ENCODE peak calls at places on chromosomes 16 and 17, in five cellular contexts. K is neural progenitor cell, U is tibial artery, J is tibial nerve, H is K562. I is an unnamed sample.

GRCh38 chr17:72417627-72418026 is 296.8 kb downstream of the SOX9 start:
- DNase-seq in K (no peak), U (no peak), J (no peak), H (no peak), I (no peak)

GRCh38 chr16:69031877-69032301 is 73.6 kb upstream of the HAS3 start:
- DNase-seq in K (no peak), U (no peak), J (no peak), H (no peak), I (no peak)

GRCh38 chr16:84165746-84166145 is 20.6 kb downstream of the DNAAF1 start:
- DNase-seq in K (no peak), U (no peak), J (no peak), H (no peak), I (no peak)

GRCh38 chr17:8005357-8005756 is 2.9 kb downstream of the GUCY2D start:
- DNase-seq in K (no peak), U (no peak), J (no peak), H (no peak), I (no peak)

GRCh38 chr17:30570596-30571265 is 93.5 kb downstream of the GOSR1 start:
- DNase-seq in K (peak; percentile 30), U (no peak), J (no peak), H (no peak), I (no peak)

GRCh38 chr17:28716740-28717577 is 709 bp downstream of the RAB34 start:
- DNase-seq in K (peak; percentile 78), U (peak; percentile 75), J (no peak), H (no peak), I (peak; percentile 69)

GRCh38 chr17:36188891-36189306 is 7.7 kb downstream of the CCL3L1 start:
- DNase-seq in K (no peak), U (no peak), J (no peak), H (no peak), I (no peak)

GRCh38 chr16:81634380-81635121 is 144.5 kb upstream of the PLCG2 start:
- DNase-seq in K (peak; percentile 81), U (no peak), J (no peak), H (peak; percentile 85), I (no peak)

GRCh38 chr17:65553009-65553645 is 8.3 kb downstream of the AXIN2 start:
- DNase-seq in K (no peak), U (no peak), J (no peak), H (no peak), I (no peak)

GRCh38 chr16:76598498-76598897 is 321.3 kb downstream of the CNTNAP4 start:
- DNase-seq in K (no peak), U (no peak), J (no peak), H (no peak), I (no peak)

GRCh38 chr17:50961282-50962220 is 95.4 kb upstream of the TOB1 start:
- DNase-seq in K (no peak), U (no peak), J (no peak), H (no peak), I (no peak)

GRCh38 chr16:64159986-64160385 is 961.9 kb downstream of the CDH11 start:
- DNase-seq in K (no peak), U (no peak), J (no peak), H (no peak), I (no peak)

GRCh38 chr16:29804455-29805231 is 1.7 kb upstream of the MAZ start:
- DNase-seq in K (peak; percentile 43), U (peak; percentile 84), J (peak; percentile 30), H (peak; percentile 42), I (peak; percentile 66)

GRCh38 chr17:16492613-16493290 is 759 bp upstream of the LRRC75A start:
- DNase-seq in K (no peak), U (no peak), J (no peak), H (no peak), I (no peak)

GRCh38 chr17:40281663-40282062 is 6.0 kb upstream of the CDC6 start:
- DNase-seq in K (no peak), U (no peak), J (no peak), H (no peak), I (no peak)

GRCh38 chr17:13346081-13346533 is 255.6 kb downstream of the HS3ST3A1 start:
- DNase-seq in K (no peak), U (no peak), J (no peak), H (peak; percentile 47), I (no peak)

GRCh38 chr16:2026461-2027023 is at the start of gene NHERF2:
- DNase-seq in K (peak; percentile 74), U (no peak), J (no peak), H (peak; percentile 59), I (no peak)

GRCh38 chr17:82300707-82301270 is 16.6 kb downstream of the CD7 start:
- DNase-seq in K (peak; percentile 72), U (no peak), J (no peak), H (no peak), I (peak; percentile 71)
- H3K4me1 ChIP-seq in K (peaks cover 21% of the 10 kb centered on the region), U (peaks cover 27% of the 10 kb centered on the region), J (peaks cover 25% of the 10 kb centered on the region), H (peaks cover 91% of the 10 kb centered on the region), I (peaks cover 9% of the 10 kb centered on the region)

DNA sequence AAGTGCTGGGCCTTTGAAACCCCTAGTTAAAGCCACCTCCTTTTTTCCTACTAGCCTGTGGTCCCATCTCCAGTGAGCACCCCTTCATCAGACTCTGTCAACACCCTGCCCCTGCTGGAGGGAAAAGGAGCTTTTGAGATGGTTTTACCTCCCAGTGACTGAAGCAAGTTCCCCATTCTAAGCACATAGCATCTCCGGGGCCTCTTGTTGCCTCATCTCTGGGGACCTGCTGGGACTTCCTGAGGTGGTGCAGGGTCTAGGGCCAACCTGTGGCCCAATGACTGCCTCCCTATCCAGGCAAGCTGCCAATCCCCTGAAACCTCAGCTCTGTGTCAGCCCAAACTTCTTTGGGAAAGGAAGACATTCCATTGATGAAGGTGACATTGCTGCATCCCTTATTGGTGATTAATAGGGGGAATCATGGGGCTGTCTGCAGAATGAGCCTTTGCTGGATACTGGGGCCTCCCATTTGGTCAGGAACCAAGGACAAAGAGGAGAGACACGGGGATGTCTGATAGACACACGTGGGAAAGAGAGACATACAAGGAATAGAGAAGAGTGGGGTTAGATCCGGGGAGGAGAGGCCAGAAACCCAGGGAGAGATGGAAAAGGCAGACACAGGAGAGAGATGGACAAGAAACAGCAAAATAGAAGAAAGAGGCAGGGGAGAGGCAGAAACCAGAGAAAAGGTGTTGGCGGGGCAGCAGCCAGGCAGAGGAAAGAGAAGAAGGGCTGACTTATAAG is 2.4 kb downstream of the C1QL1 start:
- DNase-seq in K (no peak), U (no peak), J (no peak), H (no peak), I (no peak)
- H3K4me1 ChIP-seq in K (peaks cover 21% of the 10 kb centered on the region), U (peaks cover 38% of the 10 kb centered on the region), J (peaks cover 22% of the 10 kb centered on the region), H (peaks cover 31% of the 10 kb centered on the region), I (peaks cover 2% of the 10 kb centered on the region)

DNA sequence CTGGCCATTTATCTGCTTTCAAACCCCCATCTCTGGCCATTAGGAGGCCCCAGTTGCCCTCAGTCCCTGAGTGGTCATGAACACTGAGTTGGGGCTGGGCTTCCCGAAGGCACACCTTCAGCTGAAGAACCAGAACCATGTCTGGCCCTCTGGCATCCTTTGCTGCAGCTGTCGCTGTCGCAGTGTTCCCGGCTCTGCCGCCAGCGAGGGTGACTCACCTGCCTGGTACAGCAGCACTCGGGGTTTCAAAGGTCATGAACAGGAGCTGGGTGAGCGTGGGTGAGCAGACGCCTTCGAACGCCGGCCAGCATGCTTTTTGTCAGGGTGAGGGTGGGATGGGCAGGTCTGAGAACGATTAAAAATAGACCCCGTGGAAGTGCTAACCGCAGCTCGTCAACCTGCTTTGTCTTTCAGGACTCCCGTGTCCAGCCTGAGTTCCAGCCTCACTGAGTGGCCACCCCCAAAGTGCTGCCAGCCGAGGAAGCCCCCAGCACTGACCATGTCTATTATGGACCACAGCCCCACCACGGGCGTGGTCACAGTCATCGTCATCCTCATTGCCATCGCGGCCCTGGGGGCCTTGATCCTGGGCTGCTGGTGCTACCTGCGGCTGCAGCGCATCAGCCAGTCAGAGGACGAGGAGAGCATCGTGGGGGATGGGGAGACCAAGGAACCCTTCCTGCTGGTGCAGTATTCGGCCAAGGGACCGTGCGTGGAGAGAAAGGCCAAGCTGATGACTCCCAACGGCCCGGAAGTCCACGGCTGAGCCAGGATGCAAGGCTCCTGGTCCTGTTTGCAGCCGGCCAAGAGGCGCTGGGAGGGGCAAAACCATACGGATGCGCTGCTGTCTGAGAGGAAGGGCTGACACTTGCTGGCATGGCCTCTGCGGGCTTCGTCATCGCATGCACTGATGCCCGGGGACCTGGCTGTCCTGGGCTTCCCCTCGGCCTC is 7.6 kb downstream of the SNN start:
- DNase-seq in K (no peak), U (peak; percentile 65), J (no peak), H (no peak), I (no peak)
- H3K4me1 ChIP-seq in K (peaks cover 9% of the 10 kb centered on the region), U (peaks cover 66% of the 10 kb centered on the region), J (peaks cover 43% of the 10 kb centered on the region), H (peaks cover 41% of the 10 kb centered on the region), I (peaks cover 24% of the 10 kb centered on the region)

DNA sequence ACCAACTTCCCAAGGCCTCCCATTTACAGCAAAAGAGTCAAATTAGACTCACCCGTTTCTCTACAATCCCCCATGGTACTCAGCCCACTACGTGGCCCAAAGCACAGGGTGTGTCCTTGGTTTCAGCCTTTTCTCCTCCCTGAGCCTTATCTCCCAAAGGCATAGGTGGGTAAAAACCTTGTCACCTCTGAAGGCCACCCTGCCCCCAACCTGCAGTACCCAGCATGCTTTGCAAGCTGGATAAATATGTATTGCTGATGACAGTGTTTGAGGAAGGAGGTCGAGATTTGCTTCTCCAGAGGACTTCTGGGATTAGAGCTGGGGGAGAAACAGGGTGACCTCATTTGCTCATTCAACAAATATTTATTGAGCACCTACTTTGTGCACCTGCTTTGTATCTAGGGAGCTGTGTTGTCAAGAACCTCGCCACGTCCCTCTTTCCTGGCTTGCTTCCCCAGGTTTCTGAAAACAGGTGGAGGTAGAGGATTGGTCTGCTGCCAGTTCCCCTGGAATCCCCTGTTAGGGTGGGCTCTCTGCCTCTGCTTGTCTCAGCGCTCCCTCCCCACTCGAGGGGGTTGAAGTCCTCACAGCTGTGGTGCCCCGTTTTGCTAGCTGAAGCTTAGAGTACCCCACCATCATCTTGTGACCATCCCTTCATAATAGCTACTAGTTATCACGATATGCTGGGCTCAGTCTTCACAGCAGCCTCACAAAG is 3.0 kb downstream of the LASP1 start:
- DNase-seq in K (no peak), U (no peak), J (no peak), H (peak; percentile 69), I (no peak)
- H3K4me1 ChIP-seq in K (peaks cover 18% of the 10 kb centered on the region), U (peaks cover 78% of the 10 kb centered on the region), J (peaks cover 53% of the 10 kb centered on the region), H (peaks cover 52% of the 10 kb centered on the region), I (peaks cover 36% of the 10 kb centered on the region)

GRCh38 chr17:43014020-43014615 is 7.5 kb downstream of the IFI35 start:
- DNase-seq in K (no peak), U (no peak), J (no peak), H (no peak), I (peak; percentile 67)

GRCh38 chr17:43014946-43015519 is 7.2 kb downstream of the VAT1 start:
- DNase-seq in K (no peak), U (no peak), J (no peak), H (no peak), I (no peak)

GRCh38 chr17:43013296-43013695 is 6.7 kb downstream of the IFI35 start:
- DNase-seq in K (no peak), U (no peak), J (no peak), H (no peak), I (no peak)

GRCh38 chr17:43016216-43016615 is 6.0 kb downstream of the VAT1 start:
- DNase-seq in K (no peak), U (no peak), J (no peak), H (no peak), I (no peak)

DNA sequence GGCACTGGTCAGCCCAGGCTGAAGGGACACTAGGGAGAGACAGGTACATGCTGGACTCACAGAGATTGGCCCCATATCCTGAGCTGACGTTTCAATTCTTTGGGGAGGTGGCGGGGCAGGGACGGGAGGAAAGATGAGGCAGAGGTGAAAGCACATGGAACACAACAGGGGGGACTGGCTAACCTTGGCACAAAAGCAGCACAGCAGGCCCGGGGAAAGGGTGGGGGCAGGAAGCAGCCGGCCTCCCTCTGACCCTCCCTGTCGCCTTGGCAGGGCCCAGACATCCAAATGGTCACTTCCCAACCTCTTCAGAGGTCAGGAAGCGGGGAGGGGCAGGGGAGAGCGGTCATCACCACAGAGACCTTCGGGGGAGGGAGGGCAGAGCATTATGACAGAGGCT is 6.6 kb downstream of the VAT1 start:
- DNase-seq in K (no peak), U (peak; percentile 76), J (no peak), H (no peak), I (no peak)
- H3K4me1 ChIP-seq in K (peaks cover 7% of the 10 kb centered on the region), U (peaks cover 14% of the 10 kb centered on the region), J (peaks cover 54% of the 10 kb centered on the region), H (peaks cover 33% of the 10 kb centered on the region), I (peaks cover 19% of the 10 kb centered on the region)

I was measured in ovary.